ENCODE peak calls at places on chromosome 10, in ten cellular contexts. Y, I, X, V, A, K, Z, J, C and T are unnamed samples.

GRCh38 chr10:72065439-72066025 is 22.8 kb downstream of the SPOCK2 start:
- DNase-seq in Y (no peak), I (no peak), X (no peak), V (no peak), A (no peak), K (no peak), Z (no peak), J (peak), C (no peak), T (peak)

GRCh38 chr10:124193309-124193696 is 99.9 kb upstream of the CHST15 start:
- DNase-seq in Y (no peak), I (no peak), X (no peak), V (no peak), A (no peak), K (no peak), Z (no peak), J (no peak), C (peak), T (no peak)

GRCh38 chr10:116627386-116627933 is 6.7 kb downstream of the PNLIPRP2 start:
- DNase-seq in Y (no peak), I (no peak), X (peak), V (peak), A (no peak), K (no peak), Z (peak), J (no peak), C (no peak), T (no peak)

GRCh38 chr10:86703176-86703575 is 34.9 kb downstream of the LDB3 start:
- DNase-seq in Y (no peak), I (no peak), X (no peak), V (no peak), A (no peak), K (no peak), Z (no peak), J (no peak), C (no peak), T (no peak)

GRCh38 chr10:30999084-30999712 is 32.5 kb downstream of the ZNF438 start:
- DNase-seq in Y (no peak), I (no peak), X (no peak), V (peak), A (no peak), K (no peak), Z (no peak), J (peak), C (no peak), T (peak)

GRCh38 chr10:113463777-113464176 is 89.1 kb upstream of the HABP2 start:
- DNase-seq in Y (no peak), I (no peak), X (no peak), V (no peak), A (no peak), K (no peak), Z (no peak), J (peak), C (no peak), T (peak)

GRCh38 chr10:30691601-30692015 is 62.1 kb upstream of the LYZL2 start:
- DNase-seq in Y (no peak), I (peak), X (no peak), V (no peak), A (no peak), K (no peak), Z (no peak), J (no peak), C (no peak), T (peak)

GRCh38 chr10:30782543-30783461 is 153.2 kb upstream of the LYZL2 start:
- DNase-seq in Y (no peak), I (peak), X (no peak), V (no peak), A (no peak), K (no peak), Z (no peak), J (peak), C (no peak), T (peak)

GRCh38 chr10:21174670-21175495 is 277.8 kb upstream of the NEBL start:
- DNase-seq in Y (no peak), I (no peak), X (no peak), V (no peak), A (no peak), K (no peak), Z (peak), J (no peak), C (no peak), T (no peak)

GRCh38 chr10:10326119-10326518 is 691.6 kb upstream of the CELF2 start:
- DNase-seq in Y (no peak), I (peak), X (no peak), V (no peak), A (no peak), K (no peak), Z (no peak), J (peak), C (no peak), T (no peak)

GRCh38 chr10:6409982-6410694 is 169.9 kb downstream of the PRKCQ start:
- DNase-seq in Y (peak), I (peak), X (peak), V (no peak), A (no peak), K (no peak), Z (no peak), J (peak), C (no peak), T (peak)

GRCh38 chr10:74078037-74078436 is 72.6 kb downstream of the AP3M1 start:
- DNase-seq in Y (peak), I (no peak), X (no peak), V (no peak), A (no peak), K (no peak), Z (no peak), J (peak), C (no peak), T (no peak)

GRCh38 chr10:88428442-88428841 is 154.7 kb downstream of the RNLS start:
- DNase-seq in Y (no peak), I (peak), X (no peak), V (no peak), A (no peak), K (no peak), Z (no peak), J (no peak), C (no peak), T (peak)

GRCh38 chr10:131094406-131095108 is 217.0 kb downstream of the TCERG1L start:
- DNase-seq in Y (no peak), I (no peak), X (no peak), V (no peak), A (no peak), K (no peak), Z (no peak), J (no peak), C (no peak), T (peak)

GRCh38 chr10:84540022-84540616 is 211.7 kb downstream of the CCSER2 start:
- DNase-seq in Y (no peak), I (peak), X (no peak), V (no peak), A (no peak), K (no peak), Z (no peak), J (peak), C (no peak), T (peak)

GRCh38 chr10:132186488-132187413 is at the start of gene DPYSL4:
- DNase-seq in Y (no peak), I (no peak), X (no peak), V (no peak), A (no peak), K (no peak), Z (peak), J (no peak), C (no peak), T (no peak)

GRCh38 chr10:72349438-72349837 is 5.3 kb downstream of the DNAJB12 start:
- DNase-seq in Y (no peak), I (no peak), X (no peak), V (no peak), A (no peak), K (no peak), Z (no peak), J (no peak), C (no peak), T (no peak)

GRCh38 chr10:89171263-89171872 is 35.7 kb downstream of the CH25H start:
- DNase-seq in Y (no peak), I (no peak), X (no peak), V (no peak), A (no peak), K (no peak), Z (no peak), J (peak), C (no peak), T (no peak)

GRCh38 chr10:43221419-43222293 is 45.2 kb downstream of the RASGEF1A start:
- DNase-seq in Y (no peak), I (no peak), X (peak), V (no peak), A (no peak), K (peak), Z (peak), J (no peak), C (no peak), T (no peak)

GRCh38 chr10:21396889-21397288 is 128.6 kb downstream of the SKIDA1 start:
- DNase-seq in Y (no peak), I (no peak), X (no peak), V (no peak), A (no peak), K (no peak), Z (no peak), J (peak), C (no peak), T (no peak)

GRCh38 chr10:111656066-111656465 is 527.5 kb downstream of the GPAM start:
- DNase-seq in Y (no peak), I (peak), X (no peak), V (no peak), A (no peak), K (no peak), Z (no peak), J (no peak), C (no peak), T (no peak)

GRCh38 chr10:94420998-94421397 is 18.7 kb downstream of the TBC1D12 start:
- DNase-seq in Y (no peak), I (no peak), X (no peak), V (no peak), A (no peak), K (no peak), Z (no peak), J (no peak), C (no peak), T (no peak)

GRCh38 chr10:79088613-79089355 is 20.0 kb downstream of the ZMIZ1 start:
- DNase-seq in Y (no peak), I (no peak), X (no peak), V (no peak), A (no peak), K (no peak), Z (no peak), J (no peak), C (no peak), T (no peak)

GRCh38 chr10:78763651-78764395 is 304.9 kb upstream of the ZMIZ1 start:
- DNase-seq in Y (no peak), I (no peak), X (no peak), V (no peak), A (no peak), K (peak), Z (no peak), J (no peak), C (no peak), T (no peak)

GRCh38 chr10:90960355-90960814 is 39.5 kb upstream of the ANKRD1 start:
- DNase-seq in Y (no peak), I (peak), X (no peak), V (no peak), A (no peak), K (no peak), Z (no peak), J (peak), C (no peak), T (peak)

GRCh38 chr10:72818076-72818475 is 75.5 kb upstream of the OIT3 start:
- DNase-seq in Y (no peak), I (no peak), X (no peak), V (no peak), A (no peak), K (no peak), Z (no peak), J (no peak), C (no peak), T (no peak)

GRCh38 chr10:97412891-97413304 is 11.8 kb upstream of the RRP12 start:
- DNase-seq in Y (no peak), I (no peak), X (no peak), V (no peak), A (no peak), K (no peak), Z (no peak), J (no peak), C (no peak), T (no peak)

GRCh38 chr10:97522937-97523336 is 24.2 kb downstream of the UBTD1 start:
- DNase-seq in Y (no peak), I (no peak), X (no peak), V (no peak), A (no peak), K (no peak), Z (no peak), J (no peak), C (no peak), T (no peak)

GRCh38 chr10:16049050-16049449 is 188.7 kb upstream of the MINDY3 start:
- DNase-seq in Y (no peak), I (no peak), X (no peak), V (no peak), A (no peak), K (no peak), Z (no peak), J (no peak), C (no peak), T (no peak)

GRCh38 chr10:82757907-82758306 is 882.9 kb downstream of the NRG3 start:
- DNase-seq in Y (no peak), I (no peak), X (no peak), V (no peak), A (no peak), K (no peak), Z (no peak), J (no peak), C (no peak), T (no peak)

GRCh38 chr10:88411772-88412349 is 171.3 kb downstream of the RNLS start:
- DNase-seq in Y (no peak), I (no peak), X (no peak), V (no peak), A (no peak), K (no peak), Z (no peak), J (peak), C (no peak), T (no peak)

GRCh38 chr10:113165643-113166042 is 215.6 kb downstream of the TCF7L2 start:
- DNase-seq in Y (no peak), I (no peak), X (no peak), V (no peak), A (no peak), K (no peak), Z (peak), J (no peak), C (no peak), T (no peak)

GRCh38 chr10:21675157-21675796 is 141.2 kb downstream of the MLLT10 start:
- DNase-seq in Y (no peak), I (peak), X (peak), V (no peak), A (no peak), K (no peak), Z (peak), J (peak), C (no peak), T (peak)

GRCh38 chr10:66940950-66941349 is 15.1 kb downstream of the LRRTM3 start:
- DNase-seq in Y (no peak), I (no peak), X (no peak), V (no peak), A (no peak), K (no peak), Z (no peak), J (no peak), C (no peak), T (no peak)

GRCh38 chr10:101216207-101216607 is 13.1 kb downstream of the LBX1 start:
- DNase-seq in Y (no peak), I (no peak), X (no peak), V (no peak), A (no peak), K (no peak), Z (peak), J (no peak), C (no peak), T (no peak)

GRCh38 chr10:124530816-124531215 is 69.2 kb downstream of the LHPP start:
- DNase-seq in Y (no peak), I (no peak), X (no peak), V (no peak), A (no peak), K (no peak), Z (no peak), J (no peak), C (no peak), T (no peak)

GRCh38 chr10:99232357-99232999 is 3.2 kb downstream of the HPSE2 start:
- DNase-seq in Y (no peak), I (no peak), X (no peak), V (no peak), A (no peak), K (peak), Z (peak), J (no peak), C (peak), T (no peak)

GRCh38 chr10:51076442-51076841 is 2.2 kb downstream of the PRKG1 start:
- DNase-seq in Y (no peak), I (no peak), X (no peak), V (no peak), A (no peak), K (no peak), Z (peak), J (no peak), C (no peak), T (no peak)

GRCh38 chr10:51077507-51077906 is 3.2 kb downstream of the PRKG1 start:
- DNase-seq in Y (no peak), I (no peak), X (no peak), V (no peak), A (no peak), K (no peak), Z (no peak), J (no peak), C (no peak), T (no peak)

GRCh38 chr10:51082857-51083256 is 8.6 kb downstream of the PRKG1 start:
- DNase-seq in Y (no peak), I (no peak), X (no peak), V (no peak), A (no peak), K (no peak), Z (no peak), J (no peak), C (no peak), T (no peak)

GRCh38 chr10:51079766-51080165 is 5.5 kb downstream of the PRKG1 start:
- DNase-seq in Y (no peak), I (no peak), X (no peak), V (no peak), A (no peak), K (no peak), Z (no peak), J (no peak), C (no peak), T (no peak)

GRCh38 chr10:51079331-51079730 is 5.0 kb downstream of the PRKG1 start:
- DNase-seq in Y (no peak), I (no peak), X (no peak), V (no peak), A (no peak), K (no peak), Z (no peak), J (no peak), C (no peak), T (no peak)
- H3K4me3 ChIP-seq in Y (no peak), I (no peak), X (no peak), V (no peak), A (peak), K (peak), Z (no peak), J (no peak), C (no peak), T (no peak)

GRCh38 chr10:70234668-70235447 is 1.6 kb upstream of the PPA1 start:
- DNase-seq in Y (no peak), I (peak), X (no peak), V (no peak), A (no peak), K (no peak), Z (no peak), J (peak), C (no peak), T (peak)

GRCh38 chr10:70232859-70233108 is 445 bp downstream of the PPA1 start:
- DNase-seq in Y (no peak), I (no peak), X (no peak), V (no peak), A (no peak), K (no peak), Z (no peak), J (no peak), C (no peak), T (no peak)

GRCh38 chr10:70233109-70233938 is at the start of gene PPA1:
- DNase-seq in Y (peak), I (peak), X (peak), V (peak), A (peak), K (peak), Z (peak), J (peak), C (peak), T (peak)

GRCh38 chr10:70232155-70232858 is 922 bp downstream of the PPA1 start:
- DNase-seq in Y (peak), I (peak), X (peak), V (peak), A (no peak), K (no peak), Z (peak), J (peak), C (no peak), T (peak)

GRCh38 chr10:70233939-70234300 is 691 bp upstream of the PPA1 start:
- DNase-seq in Y (no peak), I (no peak), X (no peak), V (no peak), A (no peak), K (no peak), Z (no peak), J (no peak), C (no peak), T (no peak)
- TF ChIP-seq CTCF in Y (peak), I (no peak), X (no peak), V (no peak), A (no peak), K (no peak), Z (no peak), J (no peak), C (no peak), T (no peak)

GRCh38 chr10:3723706-3724225 is 61.2 kb downstream of the KLF6 start:
- DNase-seq in Y (no peak), I (peak), X (no peak), V (no peak), A (no peak), K (no peak), Z (no peak), J (no peak), C (no peak), T (no peak)
- H3K4me3 ChIP-seq in Y (no peak), I (no peak), X (no peak), V (no peak), A (no peak), K (no peak), Z (no peak), J (no peak), C (no peak), T (no peak)

DNA sequence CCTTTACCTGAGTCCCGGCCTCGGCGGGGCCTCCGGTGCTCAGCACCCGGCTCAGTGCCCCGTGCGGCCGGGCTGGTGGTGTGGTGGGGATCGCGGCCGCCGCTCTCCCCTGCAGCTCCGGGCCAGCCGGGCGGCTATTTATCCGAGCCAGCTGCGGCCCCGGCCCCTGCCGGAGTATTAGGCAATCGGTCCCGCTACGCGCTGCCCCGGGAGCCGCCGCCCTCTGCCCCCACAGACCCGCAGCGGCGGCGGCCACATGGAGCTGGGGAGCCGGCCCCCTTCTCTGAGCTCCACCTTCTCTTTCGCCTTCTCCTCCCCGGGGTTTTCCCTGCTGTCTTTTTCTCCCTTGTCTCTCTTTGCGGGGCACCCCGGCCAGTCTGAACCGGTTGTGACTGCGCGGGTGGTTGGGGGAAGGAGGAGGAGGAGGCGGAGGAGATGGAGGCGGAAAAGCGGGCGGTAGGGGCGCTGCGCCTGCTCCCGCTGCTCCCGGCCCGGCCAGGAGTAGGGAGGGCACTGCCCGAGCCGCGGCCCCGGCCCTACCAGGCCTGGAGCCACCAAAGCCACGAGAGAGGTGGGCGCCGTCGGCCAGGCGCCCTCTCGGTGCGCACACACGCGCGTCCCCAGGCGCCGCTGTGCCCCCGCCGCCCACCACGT is at the start of gene SLC16A9:
- DNase-seq in Y (no peak), I (peak), X (peak), V (peak), A (no peak), K (peak), Z (peak), J (peak), C (no peak), T (peak)
- TF ChIP-seq CTCF in Y (no peak), I (peak), X (peak), V (no peak), A (peak), K (peak), Z (peak), J (peak), C (peak), T (peak)